ENCODE peak calls at places on chromosome 16, in eight cellular contexts. S is fibroblast of pulmonary artery; L is HFFc6; C is NCI-H82; H is activated CD4-positive, alpha-beta T cell treated with anti-CD3 and anti-CD28 coated beads, Interleukin-2, amount 50 U/mL, for 1 hour; G is HEK293T; E is NCI-H1092; X is stimulated activated CD8-positive, alpha-beta memory T cell treated with anti-CD3 and anti-CD28 coated beads, Interleukin-12 subunit alpha, Interleukin-12 subunit beta, amount 100 ng/mL, for 4 hours. K is an unnamed sample.

GRCh38 chr16:58037365-58038057 is 12.0 kb downstream of the MMP15 start:
- DNase-seq in L (no peak), S (no peak), X (no peak), E (no peak), G (no peak), C (no peak), H (no peak), K (no peak)

GRCh38 chr16:10729649-10730048 is 14.0 kb upstream of the NUBP1 start:
- DNase-seq in G (no peak), E (no peak), X (no peak), C (peak), S (peak), H (no peak), L (peak), K (peak)

GRCh38 chr16:20814761-20815160 is 8.4 kb downstream of the REXO5 start:
- DNase-seq in X (no peak), C (no peak), S (no peak), H (no peak), E (no peak), L (no peak), G (no peak), K (no peak)

GRCh38 chr16:27779719-27780161 is 229.8 kb downstream of the KATNIP start:
- DNase-seq in H (no peak), X (no peak), S (peak), C (peak), E (peak), L (peak), G (peak), K (no peak)

GRCh38 chr16:72921620-72922019 is 126.3 kb downstream of the ZFHX3 start:
- DNase-seq in X (no peak), L (no peak), H (no peak), C (no peak), E (peak), S (peak), G (no peak), K (no peak)

GRCh38 chr16:11094838-11095565 is 150.6 kb downstream of the CLEC16A start:
- DNase-seq in X (no peak), G (no peak), C (no peak), E (no peak), L (no peak), S (no peak), H (no peak), K (no peak)

GRCh38 chr16:3920206-3920605 is 39.7 kb upstream of the CREBBP start:
- DNase-seq in G (no peak), E (no peak), H (no peak), L (no peak), X (no peak), C (no peak), S (no peak), K (no peak)

GRCh38 chr16:11417487-11417886 is 72.2 kb downstream of the RMI2 start:
- DNase-seq in H (no peak), G (no peak), E (no peak), S (no peak), X (no peak), L (no peak), C (no peak), K (no peak)

GRCh38 chr16:50667497-50668367 is 13.4 kb downstream of the SNX20 start:
- DNase-seq in G (no peak), E (no peak), C (peak), L (no peak), S (no peak), X (no peak), H (no peak), K (no peak)

GRCh38 chr16:84680843-84681629 is 18.8 kb upstream of the USP10 start:
- DNase-seq in X (no peak), E (no peak), H (no peak), G (no peak), L (no peak), S (no peak), C (no peak), K (no peak)

GRCh38 chr16:81401035-81401950 is 43.3 kb upstream of the CMIP start:
- DNase-seq in S (peak), G (no peak), E (no peak), X (no peak), C (peak), L (peak), H (no peak), K (no peak)

GRCh38 chr16:54027126-54027922 is 259.3 kb downstream of the IRX3 start:
- DNase-seq in C (no peak), E (no peak), S (peak), G (no peak), H (no peak), X (no peak), L (peak), K (peak)

GRCh38 chr16:88327566-88328312 is 55.0 kb upstream of the ZNF469 start:
- DNase-seq in L (no peak), E (no peak), X (no peak), H (no peak), C (no peak), G (no peak), S (no peak), K (no peak)

GRCh38 chr16:58931436-58931835 is 197.3 kb upstream of the GOT2 start:
- DNase-seq in E (no peak), G (no peak), H (no peak), L (no peak), C (no peak), X (no peak), S (peak), K (no peak)

GRCh38 chr16:27505297-27506236 is 44.1 kb downstream of the GTF3C1 start:
- DNase-seq in G (no peak), L (no peak), S (peak), X (no peak), H (no peak), C (no peak), E (no peak), K (peak)

K was measured in keratinocyte.